ENCODE peak calls at places on chromosomes 1 and 21, in nine cellular contexts. B, W, M, X, P, K, N, T and V are unnamed samples.

GRCh38 chr1:22847709-22848108 is 125.0 kb downstream of the LACTBL1 start:
- DNase-seq in T (no peak), W (no peak), X (no peak), N (no peak), M (no peak), K (no peak), B (no peak), P (no peak), V (no peak)

GRCh38 chr1:53061123-53061858 is 722 bp upstream of the PODN start:
- DNase-seq in M (no peak), K (no peak), P (no peak), W (no peak), B (no peak), T (no peak), N (peak; percentile 46), X (no peak), V (peak; percentile 45)

GRCh38 chr1:53658489-53659230 is 80.3 kb downstream of the GLIS1 start:
- DNase-seq in B (no peak), W (no peak), K (no peak), N (no peak), X (no peak), T (no peak), P (no peak), M (no peak), V (no peak)

GRCh38 chr21:43269461-43269860 is 100.7 kb downstream of the CRYAA start:
- DNase-seq in X (no peak), T (no peak), M (no peak), K (peak; percentile 13), B (no peak), P (peak; percentile 26), N (peak; percentile 48), W (peak; percentile 36), V (no peak)

GRCh38 chr1:44946720-44947059 is 39.7 kb downstream of the EIF2B3 start:
- DNase-seq in T (no peak), N (no peak), M (no peak), B (no peak), X (no peak), K (no peak), W (no peak), P (no peak), V (no peak)

GRCh38 chr1:193417945-193418744 is 231.7 kb upstream of the B3GALT2 start:
- DNase-seq in N (no peak), W (no peak), P (no peak), X (no peak), T (no peak), K (peak; percentile 44), M (no peak), B (no peak), V (peak; percentile 22)

GRCh38 chr21:42276526-42277154 is 38.6 kb downstream of the TFF3 start:
- DNase-seq in K (no peak), M (no peak), X (no peak), P (no peak), N (no peak), T (no peak), B (no peak), W (no peak), V (no peak)

GRCh38 chr1:64842244-64842643 is 97.4 kb downstream of the RAVER2 start:
- DNase-seq in W (no peak), B (no peak), T (no peak), X (no peak), M (no peak), N (no peak), P (no peak), K (no peak), V (no peak)

GRCh38 chr1:74396942-74397341 is 115.5 kb downstream of the LRRC53 start:
- DNase-seq in N (no peak), W (no peak), M (no peak), B (no peak), T (no peak), X (no peak), P (no peak), K (no peak), V (no peak)